ENCODE peak calls at places on chromosome 6, in ten cellular contexts. One of them, this sample, is unnamed.

GRCh38 chr6:13371421-13372072 is 43.2 kb upstream of the TBC1D7 start:
- DNase-seq in progenitor cell of endocrine pancreas: no peak
- DNase-seq in T follicular helper cell: no peak
- DNase-seq in AG09309: no peak
- DNase-seq in NCI-H446 treated with DMSO at 0.1 percent for 48 hours: no peak
- DNase-seq in GM19239: no peak
- DNase-seq in left ventricle myocardium inferior: no peak
- DNase-seq in GM12865: no peak
- DNase-seq in NT2/D1: no peak
- DNase-seq in GM23338: no peak
- DNase-seq in this sample: no peak

GRCh38 chr6:1094306-1094705 is 217.6 kb upstream of the FOXQ1 start:
- DNase-seq in progenitor cell of endocrine pancreas: no peak
- DNase-seq in NCI-H446 treated with DMSO at 0.1 percent for 48 hours: no peak
- DNase-seq in NT2/D1: no peak
- DNase-seq in AG09309: no peak
- DNase-seq in GM23338: no peak
- DNase-seq in GM19239: no peak
- DNase-seq in GM12865: no peak
- DNase-seq in left ventricle myocardium inferior: no peak
- DNase-seq in T follicular helper cell: no peak
- DNase-seq in this sample: peak

GRCh38 chr6:34146021-34146782 is at the start of gene GRM4:
- DNase-seq in NT2/D1: no peak
- DNase-seq in GM12865: no peak
- DNase-seq in GM19239: no peak
- DNase-seq in progenitor cell of endocrine pancreas: no peak
- DNase-seq in GM23338: no peak
- DNase-seq in AG09309: no peak
- DNase-seq in NCI-H446 treated with DMSO at 0.1 percent for 48 hours: no peak
- DNase-seq in left ventricle myocardium inferior: no peak
- DNase-seq in T follicular helper cell: no peak
- DNase-seq in this sample: no peak

GRCh38 chr6:131979515-131980337 is 28.6 kb upstream of the CCN2 start:
- DNase-seq in progenitor cell of endocrine pancreas: no peak
- DNase-seq in T follicular helper cell: no peak
- DNase-seq in left ventricle myocardium inferior: no peak
- DNase-seq in AG09309: peak
- DNase-seq in GM19239: no peak
- DNase-seq in GM12865: no peak
- DNase-seq in GM23338: no peak
- DNase-seq in NT2/D1: no peak
- DNase-seq in NCI-H446 treated with DMSO at 0.1 percent for 48 hours: no peak
- DNase-seq in this sample: peak

GRCh38 chr6:33075568-33076405 is at the start of gene HLA-DPB1:
- DNase-seq in NCI-H446 treated with DMSO at 0.1 percent for 48 hours: no peak
- DNase-seq in T follicular helper cell: peak
- DNase-seq in left ventricle myocardium inferior: no peak
- DNase-seq in GM19239: peak
- DNase-seq in NT2/D1: no peak
- DNase-seq in GM23338: peak
- DNase-seq in AG09309: peak
- DNase-seq in GM12865: peak
- DNase-seq in progenitor cell of endocrine pancreas: no peak
- DNase-seq in this sample: peak

GRCh38 chr6:134351615-134352474 is 33.9 kb upstream of the SGK1 start:
- DNase-seq in progenitor cell of endocrine pancreas: no peak
- DNase-seq in NCI-H446 treated with DMSO at 0.1 percent for 48 hours: no peak
- DNase-seq in GM23338: peak
- DNase-seq in left ventricle myocardium inferior: no peak
- DNase-seq in GM12865: no peak
- DNase-seq in NT2/D1: no peak
- DNase-seq in AG09309: no peak
- DNase-seq in T follicular helper cell: no peak
- DNase-seq in GM19239: no peak
- DNase-seq in this sample: peak

GRCh38 chr6:28353981-28354676 is 4.4 kb downstream of the ZKSCAN3 start:
- DNase-seq in left ventricle myocardium inferior: peak
- DNase-seq in GM12865: no peak
- DNase-seq in T follicular helper cell: no peak
- DNase-seq in NT2/D1: no peak
- DNase-seq in progenitor cell of endocrine pancreas: no peak
- DNase-seq in AG09309: no peak
- DNase-seq in NCI-H446 treated with DMSO at 0.1 percent for 48 hours: no peak
- DNase-seq in GM19239: no peak
- DNase-seq in GM23338: no peak
- DNase-seq in this sample: peak

GRCh38 chr6:5150676-5151075 is 65.5 kb downstream of the PPP1R3G start:
- DNase-seq in NT2/D1: no peak
- DNase-seq in AG09309: no peak
- DNase-seq in GM19239: no peak
- DNase-seq in GM23338: no peak
- DNase-seq in GM12865: no peak
- DNase-seq in progenitor cell of endocrine pancreas: no peak
- DNase-seq in left ventricle myocardium inferior: no peak
- DNase-seq in T follicular helper cell: no peak
- DNase-seq in NCI-H446 treated with DMSO at 0.1 percent for 48 hours: no peak
- DNase-seq in this sample: no peak

GRCh38 chr6:31889331-31889972 is 8.0 kb downstream of the EHMT2 start:
- DNase-seq in T follicular helper cell: no peak
- DNase-seq in left ventricle myocardium inferior: no peak
- DNase-seq in GM12865: no peak
- DNase-seq in GM19239: no peak
- DNase-seq in progenitor cell of endocrine pancreas: no peak
- DNase-seq in NCI-H446 treated with DMSO at 0.1 percent for 48 hours: no peak
- DNase-seq in GM23338: no peak
- DNase-seq in NT2/D1: no peak
- DNase-seq in AG09309: no peak
- DNase-seq in this sample: no peak

GRCh38 chr6:37876843-37877242 is 57.3 kb downstream of the ZFAND3 start:
- DNase-seq in progenitor cell of endocrine pancreas: no peak
- DNase-seq in GM12865: no peak
- DNase-seq in T follicular helper cell: no peak
- DNase-seq in GM19239: no peak
- DNase-seq in GM23338: no peak
- DNase-seq in left ventricle myocardium inferior: no peak
- DNase-seq in NT2/D1: no peak
- DNase-seq in AG09309: no peak
- DNase-seq in NCI-H446 treated with DMSO at 0.1 percent for 48 hours: no peak
- DNase-seq in this sample: no peak

GRCh38 chr6:7787137-7787575 is 61.3 kb downstream of the BMP6 start:
- DNase-seq in NT2/D1: no peak
- DNase-seq in NCI-H446 treated with DMSO at 0.1 percent for 48 hours: no peak
- DNase-seq in T follicular helper cell: no peak
- DNase-seq in left ventricle myocardium inferior: no peak
- DNase-seq in AG09309: peak
- DNase-seq in GM19239: no peak
- DNase-seq in GM12865: no peak
- DNase-seq in progenitor cell of endocrine pancreas: no peak
- DNase-seq in GM23338: no peak
- DNase-seq in this sample: peak

GRCh38 chr6:127216821-127217789 is 49.6 kb upstream of the RNF146 start:
- DNase-seq in left ventricle myocardium inferior: no peak
- DNase-seq in T follicular helper cell: no peak
- DNase-seq in GM23338: no peak
- DNase-seq in progenitor cell of endocrine pancreas: no peak
- DNase-seq in NT2/D1: no peak
- DNase-seq in GM19239: no peak
- DNase-seq in NCI-H446 treated with DMSO at 0.1 percent for 48 hours: no peak
- DNase-seq in GM12865: no peak
- DNase-seq in AG09309: no peak
- DNase-seq in this sample: no peak

GRCh38 chr6:99882151-99882702 is 111.8 kb downstream of the MCHR2 start:
- DNase-seq in left ventricle myocardium inferior: no peak
- DNase-seq in T follicular helper cell: no peak
- DNase-seq in progenitor cell of endocrine pancreas: no peak
- DNase-seq in AG09309: no peak
- DNase-seq in GM12865: no peak
- DNase-seq in NCI-H446 treated with DMSO at 0.1 percent for 48 hours: no peak
- DNase-seq in NT2/D1: no peak
- DNase-seq in GM19239: no peak
- DNase-seq in GM23338: peak
- DNase-seq in this sample: no peak

GRCh38 chr6:12245763-12246720 is 44.1 kb upstream of the EDN1 start:
- DNase-seq in T follicular helper cell: no peak
- DNase-seq in NCI-H446 treated with DMSO at 0.1 percent for 48 hours: no peak
- DNase-seq in left ventricle myocardium inferior: no peak
- DNase-seq in GM12865: no peak
- DNase-seq in GM19239: no peak
- DNase-seq in progenitor cell of endocrine pancreas: no peak
- DNase-seq in NT2/D1: no peak
- DNase-seq in GM23338: peak
- DNase-seq in AG09309: no peak
- DNase-seq in this sample: peak

GRCh38 chr6:28794175-28795002 is 129.4 kb downstream of the TRIM27 start:
- DNase-seq in NCI-H446 treated with DMSO at 0.1 percent for 48 hours: no peak
- DNase-seq in NT2/D1: no peak
- DNase-seq in GM23338: peak
- DNase-seq in left ventricle myocardium inferior: no peak
- DNase-seq in progenitor cell of endocrine pancreas: no peak
- DNase-seq in GM12865: peak
- DNase-seq in T follicular helper cell: no peak
- DNase-seq in GM19239: no peak
- DNase-seq in AG09309: no peak
- DNase-seq in this sample: peak

GRCh38 chr6:12354499-12354898 is 64.3 kb downstream of the EDN1 start:
- DNase-seq in NT2/D1: peak
- DNase-seq in GM19239: no peak
- DNase-seq in GM12865: peak
- DNase-seq in GM23338: peak
- DNase-seq in left ventricle myocardium inferior: no peak
- DNase-seq in progenitor cell of endocrine pancreas: no peak
- DNase-seq in T follicular helper cell: no peak
- DNase-seq in NCI-H446 treated with DMSO at 0.1 percent for 48 hours: no peak
- DNase-seq in AG09309: no peak
- DNase-seq in this sample: peak

GRCh38 chr6:147201885-147202515 is 2.2 kb upstream of the STXBP5 start:
- DNase-seq in GM23338: peak
- DNase-seq in progenitor cell of endocrine pancreas: no peak
- DNase-seq in left ventricle myocardium inferior: no peak
- DNase-seq in T follicular helper cell: no peak
- DNase-seq in AG09309: no peak
- DNase-seq in GM19239: peak
- DNase-seq in GM12865: peak
- DNase-seq in NT2/D1: no peak
- DNase-seq in NCI-H446 treated with DMSO at 0.1 percent for 48 hours: no peak
- DNase-seq in this sample: peak

GRCh38 chr6:167826230-167827061 is at the start of gene AFDN:
- DNase-seq in AG09309: no peak
- DNase-seq in NCI-H446 treated with DMSO at 0.1 percent for 48 hours: no peak
- DNase-seq in GM19239: peak
- DNase-seq in T follicular helper cell: peak
- DNase-seq in progenitor cell of endocrine pancreas: peak
- DNase-seq in NT2/D1: no peak
- DNase-seq in left ventricle myocardium inferior: peak
- DNase-seq in GM23338: peak
- DNase-seq in GM12865: peak
- DNase-seq in this sample: peak

GRCh38 chr6:25755496-25755895 is 954 bp downstream of the SLC17A4 start:
- DNase-seq in GM23338: no peak
- DNase-seq in NT2/D1: no peak
- DNase-seq in AG09309: no peak
- DNase-seq in NCI-H446 treated with DMSO at 0.1 percent for 48 hours: no peak
- DNase-seq in T follicular helper cell: no peak
- DNase-seq in progenitor cell of endocrine pancreas: no peak
- DNase-seq in left ventricle myocardium inferior: no peak
- DNase-seq in GM19239: no peak
- DNase-seq in GM12865: no peak
- DNase-seq in this sample: no peak

GRCh38 chr6:161374971-161375873 is 101.4 kb upstream of the AGPAT4 start:
- DNase-seq in NCI-H446 treated with DMSO at 0.1 percent for 48 hours: no peak
- DNase-seq in GM19239: no peak
- DNase-seq in progenitor cell of endocrine pancreas: no peak
- DNase-seq in NT2/D1: no peak
- DNase-seq in GM12865: peak
- DNase-seq in AG09309: no peak
- DNase-seq in GM23338: peak
- DNase-seq in left ventricle myocardium inferior: peak
- DNase-seq in T follicular helper cell: no peak
- DNase-seq in this sample: peak

GRCh38 chr6:170212051-170212756 is 78.7 kb downstream of the DLL1 start:
- DNase-seq in GM19239: no peak
- DNase-seq in GM23338: no peak
- DNase-seq in T follicular helper cell: no peak
- DNase-seq in left ventricle myocardium inferior: no peak
- DNase-seq in NCI-H446 treated with DMSO at 0.1 percent for 48 hours: no peak
- DNase-seq in progenitor cell of endocrine pancreas: no peak
- DNase-seq in NT2/D1: no peak
- DNase-seq in GM12865: no peak
- DNase-seq in AG09309: no peak
- DNase-seq in this sample: no peak

GRCh38 chr6:19478273-19478672 is 358.9 kb upstream of the ID4 start:
- DNase-seq in GM12865: no peak
- DNase-seq in GM23338: no peak
- DNase-seq in left ventricle myocardium inferior: no peak
- DNase-seq in NT2/D1: no peak
- DNase-seq in GM19239: no peak
- DNase-seq in progenitor cell of endocrine pancreas: no peak
- DNase-seq in NCI-H446 treated with DMSO at 0.1 percent for 48 hours: no peak
- DNase-seq in AG09309: no peak
- DNase-seq in T follicular helper cell: no peak
- DNase-seq in this sample: no peak

GRCh38 chr6:107192739-107193296 is 77.5 kb upstream of the BEND3 start:
- DNase-seq in NT2/D1: no peak
- DNase-seq in progenitor cell of endocrine pancreas: no peak
- DNase-seq in GM23338: no peak
- DNase-seq in GM12865: no peak
- DNase-seq in left ventricle myocardium inferior: no peak
- DNase-seq in GM19239: no peak
- DNase-seq in T follicular helper cell: no peak
- DNase-seq in AG09309: no peak
- DNase-seq in NCI-H446 treated with DMSO at 0.1 percent for 48 hours: no peak
- DNase-seq in this sample: no peak

GRCh38 chr6:117396228-117396627 is 29.5 kb downstream of the ROS1 start:
- DNase-seq in NT2/D1: no peak
- DNase-seq in progenitor cell of endocrine pancreas: no peak
- DNase-seq in GM23338: no peak
- DNase-seq in NCI-H446 treated with DMSO at 0.1 percent for 48 hours: no peak
- DNase-seq in GM19239: no peak
- DNase-seq in GM12865: no peak
- DNase-seq in AG09309: no peak
- DNase-seq in T follicular helper cell: no peak
- DNase-seq in left ventricle myocardium inferior: no peak
- DNase-seq in this sample: peak